ENCODE peak calls at places on chromosomes 1 and 21, in nine cellular contexts. I is astrocyte of the spinal cord, K is bronchial epithelial cell, W is pancreas, B is heart right ventricle, G is OCI-LY7, F is WERI-Rb-1, O is heart left ventricle, Z is IMR-90. H is an unnamed sample.
A peak's percentile ranks its signal among the peaks of the same experiment; 100 is the strongest.

GRCh38 chr1:109777436-109777835 is 13.7 kb upstream of the EPS8L3 start:
- DNase-seq in I (no peak), K (no peak), W (no peak), B (no peak), G (no peak), F (no peak), O (no peak), Z (no peak), H (peak; percentile 19)

GRCh38 chr1:180229483-180230415 is at the start of gene LHX4:
- DNase-seq in I (no peak), K (no peak), W (no peak), B (no peak), G (peak; percentile 51), F (peak; percentile 92), O (no peak), Z (no peak), H (no peak)

GRCh38 chr1:199616947-199617346 is 410.6 kb upstream of the NR5A2 start:
- DNase-seq in I (no peak), K (no peak), W (no peak), B (no peak), G (no peak), F (no peak), O (no peak), Z (no peak), H (no peak)

GRCh38 chr21:45806042-45806441 is 162.5 kb downstream of the PCBP3 start:
- DNase-seq in I (no peak), K (no peak), W (no peak), B (no peak), G (no peak), F (no peak), O (no peak), Z (no peak), H (no peak)

GRCh38 chr1:210438928-210439841 is 110.5 kb downstream of the HHAT start:
- DNase-seq in I (peak; percentile 97), K (peak; percentile 27), W (no peak), B (no peak), G (no peak), F (no peak), O (no peak), Z (peak; percentile 98), H (no peak)

GRCh38 chr1:114009042-114009392 is 29.7 kb downstream of the OLFML3 start:
- DNase-seq in I (no peak), K (no peak), W (no peak), B (no peak), G (no peak), F (no peak), O (no peak), Z (no peak), H (no peak)

GRCh38 chr21:26806734-26807372 is 38.4 kb downstream of the ADAMTS1 start:
- DNase-seq in I (peak; percentile 55), K (peak; percentile 93), W (no peak), B (no peak), G (no peak), F (no peak), O (no peak), Z (peak; percentile 81), H (no peak)

GRCh38 chr1:213761845-213762407 is 225.8 kb upstream of the PROX1 start:
- DNase-seq in I (no peak), K (peak; percentile 13), W (no peak), B (no peak), G (no peak), F (no peak), O (no peak), Z (no peak), H (no peak)

GRCh38 chr1:209617755-209618154 is 34.2 kb downstream of the CAMK1G start:
- DNase-seq in I (no peak), K (no peak), W (no peak), B (no peak), G (no peak), F (no peak), O (no peak), Z (no peak), H (no peak)

GRCh38 chr1:26690157-26690556 is 5.7 kb upstream of the ARID1A start:
- DNase-seq in I (no peak), K (no peak), W (no peak), B (peak; percentile 18), G (no peak), F (no peak), O (no peak), Z (no peak), H (no peak)

GRCh38 chr1:74528123-74528522 is 15.7 kb upstream of the LRRC53 start:
- DNase-seq in I (no peak), K (no peak), W (no peak), B (no peak), G (no peak), F (no peak), O (no peak), Z (no peak), H (no peak)

GRCh38 chr1:230230948-230231738 is 164.1 kb downstream of the GALNT2 start:
- DNase-seq in I (no peak), K (no peak), W (peak; percentile 54), B (no peak), G (no peak), F (no peak), O (no peak), Z (no peak), H (no peak)

GRCh38 chr1:16032388-16033100 is 10.7 kb downstream of the CLCNKA start:
- DNase-seq in I (peak; percentile 85), K (peak; percentile 61), W (peak; percentile 88), B (peak; percentile 87), G (peak; percentile 73), F (peak; percentile 95), O (peak; percentile 90), Z (peak; percentile 79), H (peak; percentile 92)

GRCh38 chr1:41434306-41434705 is 50.2 kb downstream of the EDN2 start:
- DNase-seq in I (no peak), K (no peak), W (no peak), B (no peak), G (no peak), F (no peak), O (no peak), Z (no peak), H (no peak)

GRCh38 chr1:115373305-115373704 is 35.3 kb upstream of the NGF start:
- DNase-seq in I (peak; percentile 60), K (peak; percentile 91), W (no peak), B (no peak), G (no peak), F (no peak), O (no peak), Z (peak; percentile 95), H (no peak)

GRCh38 chr1:2789986-2790581 is 11.4 kb downstream of the TTC34 start:
- DNase-seq in I (no peak), K (no peak), W (no peak), B (no peak), G (no peak), F (no peak), O (peak; percentile 60), Z (no peak), H (no peak)

GRCh38 chr1:30194741-30195423 is 528.5 kb downstream of the MATN1 start:
- DNase-seq in I (no peak), K (no peak), W (no peak), B (no peak), G (no peak), F (no peak), O (no peak), Z (no peak), H (no peak)

GRCh38 chr1:21534674-21535378 is 25.6 kb downstream of the ALPL start:
- DNase-seq in I (peak; percentile 62), K (peak; percentile 85), W (no peak), B (peak; percentile 32), G (peak; percentile 68), F (peak; percentile 61), O (no peak), Z (peak; percentile 77), H (no peak)
- H3K4me3 ChIP-seq in I (no peak overlapping the region), K (no peak overlapping the region), W (no peak overlapping the region), B (no peak overlapping the region), G (no peak overlapping the region), F (no peak overlapping the region), O (no peak overlapping the region), Z (no peak overlapping the region), H (no peak overlapping the region)

GRCh38 chr1:247146671-247147070 is 25.1 kb downstream of the ZNF124 start:
- DNase-seq in I (no peak), K (no peak), W (no peak), B (no peak), G (no peak), F (peak; percentile 29), O (no peak), Z (no peak), H (no peak)
- TF ChIP-seq CTCF in I (no peak), K (no peak), W (no peak), B (no peak), G (peak; percentile 69), F (peak; percentile 58), O (no peak), Z (no peak), H (no peak)

DNA sequence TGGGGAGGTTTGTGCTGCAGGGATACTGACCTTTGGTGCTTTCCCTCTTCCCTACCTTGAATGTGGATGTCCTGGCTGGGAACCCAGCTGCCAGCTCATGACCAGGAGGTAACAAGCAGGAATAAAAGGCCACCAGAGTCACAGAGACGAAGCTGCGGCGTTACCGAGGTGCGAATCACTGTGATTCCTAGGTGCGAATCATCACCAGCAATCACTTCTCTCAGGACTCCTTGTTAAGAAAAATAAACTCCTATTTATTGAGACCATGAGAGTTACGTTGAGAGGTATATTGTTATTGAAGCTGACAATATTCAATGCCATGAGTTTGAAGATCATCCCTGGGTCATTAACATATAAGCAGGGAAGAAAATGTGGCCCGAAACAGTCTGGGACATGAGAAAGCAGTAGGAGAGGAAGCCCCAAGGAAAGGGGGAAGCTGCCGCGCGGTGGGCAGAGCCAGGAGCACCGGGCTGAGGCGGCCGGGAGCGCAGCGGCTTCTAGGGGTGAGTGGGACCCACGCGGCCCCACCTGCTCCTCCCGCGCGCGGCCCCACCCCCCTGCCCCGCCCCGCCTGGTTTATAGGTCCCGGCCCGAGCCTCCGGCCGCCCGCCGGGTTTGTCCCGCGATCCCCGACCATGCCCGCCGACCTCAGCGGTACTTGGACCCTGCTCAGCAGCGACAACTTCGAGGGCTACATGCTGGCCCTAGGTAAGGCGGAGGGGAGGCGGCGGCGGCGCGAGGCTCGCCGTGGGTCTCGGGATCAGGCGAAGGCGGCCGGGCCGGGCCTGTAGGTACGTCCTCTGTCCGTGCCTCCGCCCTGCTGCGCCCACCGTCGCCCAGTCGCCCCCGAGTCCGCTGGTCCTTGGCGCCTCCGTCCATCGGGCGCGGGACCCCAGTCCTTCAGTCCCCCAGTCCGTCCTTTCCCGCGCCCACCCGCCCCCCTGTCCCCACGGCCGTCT is at the start of gene RBP7:
- DNase-seq in I (no peak), K (peak; percentile 21), W (peak; percentile 30), B (peak; percentile 6), G (no peak), F (peak; percentile 37), O (peak; percentile 73), Z (no peak), H (peak; percentile 26)
- H3K4me3 ChIP-seq in I (no peak within 1 kb of the TSS), K (peak within 1 kb of the TSS; percentile 34), W (peak within 1 kb of the TSS; percentile 28), B (peak within 1 kb of the TSS; percentile 71), G (no peak within 1 kb of the TSS), F (peak within 1 kb of the TSS; percentile 53), O (peak within 1 kb of the TSS; percentile 80), Z (peak within 1 kb of the TSS; percentile 40), H (peak within 1 kb of the TSS; percentile 54)

GRCh38 chr1:182839209-182840065 is at the start of gene DHX9:
- DNase-seq in I (peak; percentile 87), K (peak; percentile 73), W (peak; percentile 98), B (peak; percentile 94), G (peak; percentile 95), F (peak; percentile 91), O (peak; percentile 98), Z (peak; percentile 85), H (peak; percentile 94)
- TF ChIP-seq CTCF in I (no peak), K (no peak), W (no peak), B (no peak), G (peak; percentile 55), F (no peak), O (no peak), Z (peak; percentile 26), H (no peak)

GRCh38 chr1:95043141-95043980 is 29.4 kb downstream of the ALG14 start:
- DNase-seq in I (peak; percentile 87), K (peak; percentile 72), W (peak; percentile 75), B (peak; percentile 85), G (peak; percentile 83), F (peak; percentile 80), O (peak; percentile 79), Z (peak; percentile 86), H (peak; percentile 88)
- H3K4me3 ChIP-seq in I (no peak overlapping the region), K (no peak overlapping the region), W (no peak overlapping the region), B (no peak overlapping the region), G (no peak overlapping the region), F (no peak overlapping the region), O (no peak overlapping the region), Z (no peak overlapping the region), H (no peak overlapping the region)